ENCODE peak calls at places on chromosomes 11 and 22, in five cellular contexts. P, S, Y, B and F are unnamed samples.

GRCh38 chr11:10261821-10262220 is 32.2 kb downstream of the SBF2 start:
- DNase-seq in P (no peak), S (no peak), Y (peak), B (no peak), F (no peak)

GRCh38 chr11:48020092-48020755 is 39.9 kb downstream of the PTPRJ start:
- DNase-seq in P (peak), S (no peak), Y (no peak), B (no peak), F (no peak)

GRCh38 chr22:42906605-42907338 is 49.7 kb upstream of the ARFGAP3 start:
- DNase-seq in P (no peak), S (no peak), Y (peak), B (no peak), F (no peak)

GRCh38 chr11:67542169-67542568 is 18.9 kb upstream of the CABP2 start:
- DNase-seq in P (no peak), S (no peak), Y (no peak), B (no peak), F (no peak)

GRCh38 chr11:1757861-1758610 is 5.7 kb downstream of the CTSD start:
- DNase-seq in P (no peak), S (no peak), Y (no peak), B (no peak), F (no peak)

GRCh38 chr11:64583296-64584262 is 7.4 kb upstream of the SLC22A12 start:
- DNase-seq in P (no peak), S (no peak), Y (peak), B (no peak), F (no peak)

GRCh38 chr11:68146010-68146540 is 24.9 kb upstream of the CHKA start:
- DNase-seq in P (no peak), S (no peak), Y (no peak), B (no peak), F (peak)

GRCh38 chr22:40289991-40290459 is 56.3 kb upstream of the ADSL start:
- DNase-seq in P (no peak), S (no peak), Y (no peak), B (no peak), F (no peak)

GRCh38 chr11:3194016-3194816 is 24.4 kb downstream of the MRGPRG start:
- DNase-seq in P (no peak), S (no peak), Y (no peak), B (no peak), F (no peak)

GRCh38 chr11:84720706-84721402 is 906.3 kb downstream of the DLG2 start:
- DNase-seq in P (no peak), S (no peak), Y (peak), B (peak), F (peak)

GRCh38 chr11:130536106-130537040 is 87.9 kb downstream of the ADAMTS15 start:
- DNase-seq in P (no peak), S (no peak), Y (peak), B (no peak), F (no peak)

GRCh38 chr22:17120281-17120680 is 879 bp downstream of the TMEM121B start:
- DNase-seq in P (no peak), S (no peak), Y (peak), B (peak), F (peak)

GRCh38 chr22:17077255-17077654 is 7.5 kb upstream of the IL17RA start:
- DNase-seq in P (no peak), S (no peak), Y (peak), B (no peak), F (no peak)

DNA sequence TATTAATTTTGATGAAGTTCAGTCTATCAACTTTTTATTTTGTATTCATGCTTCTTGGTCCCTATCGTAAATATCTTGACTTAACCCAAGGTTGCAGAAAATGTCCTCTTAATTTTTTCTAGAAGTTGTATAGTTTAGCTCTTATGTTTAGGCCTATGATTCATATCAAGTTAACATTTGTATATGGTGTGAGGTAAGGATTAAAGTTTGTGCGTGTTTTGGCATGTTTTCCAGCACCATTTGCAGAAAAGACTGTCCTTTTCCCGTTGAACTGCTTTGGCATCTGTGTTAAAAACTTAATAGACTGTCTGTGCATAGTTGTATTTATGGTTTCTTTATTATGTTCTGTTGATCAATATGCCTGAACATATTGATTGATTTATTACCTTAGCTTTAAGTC is 42.3 kb downstream of the ARHGEF12 start:
- DNase-seq in P (no peak), S (no peak), Y (no peak), B (no peak), F (no peak)
- H2AFZ ChIP-seq in P (no peak), S (no peak), Y (no peak), B (no peak), F (no peak)

GRCh38 chr11:7600205-7600775 is 73.0 kb downstream of the CYB5R2 start:
- DNase-seq in P (no peak), S (peak), Y (peak), B (no peak), F (peak)
- TF ChIP-seq EZH2phosphoT487 in P (no peak), S (no peak), Y (no peak), B (no peak), F (no peak)

GRCh38 chr11:72263363-72263762 is 19.4 kb upstream of the PHOX2A start:
- DNase-seq in P (no peak), S (no peak), Y (peak), B (no peak), F (no peak)
- H2AFZ ChIP-seq in P (no peak), S (no peak), Y (no peak), B (no peak), F (no peak)

DNA sequence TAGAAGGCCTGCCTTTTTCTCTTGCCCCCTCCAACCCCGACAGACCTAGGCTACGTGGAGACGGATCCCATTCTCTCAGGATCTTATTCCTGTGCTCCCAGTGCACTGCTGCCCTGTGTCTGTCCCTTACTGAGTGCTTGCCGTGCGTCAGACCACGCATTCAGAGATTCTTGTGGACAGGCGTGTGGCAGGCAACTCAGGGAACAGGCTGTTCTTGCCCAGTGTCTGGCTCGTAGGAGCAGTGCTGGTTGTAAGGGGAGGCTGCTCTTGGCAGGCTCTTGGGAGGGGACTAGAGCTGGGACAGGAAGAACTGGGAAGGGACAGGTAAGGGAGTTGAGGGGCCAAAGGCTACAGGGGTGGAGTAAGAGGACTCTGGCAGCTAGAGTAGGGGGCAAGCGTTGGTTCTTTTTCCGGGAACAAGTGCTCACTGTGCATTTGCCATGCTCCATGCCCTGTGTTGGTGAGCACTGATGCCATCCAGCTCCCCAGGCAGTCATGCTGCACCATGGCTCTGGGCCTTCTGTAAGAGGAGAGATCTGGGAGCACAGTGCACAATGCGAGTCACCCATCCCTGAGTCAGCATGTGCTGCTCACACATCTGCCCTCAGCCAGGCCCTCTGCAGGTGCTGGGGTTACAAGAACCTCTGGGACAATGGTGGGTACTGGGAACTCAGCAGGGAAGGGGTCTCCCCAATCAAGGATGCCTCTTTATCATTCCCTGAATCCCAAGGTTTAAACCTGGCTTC is 119.1 kb downstream of the TBC1D22A start:
- DNase-seq in P (no peak), S (no peak), Y (peak), B (no peak), F (no peak)
- TF ChIP-seq EZH2phosphoT487 in P (no peak), S (no peak), Y (no peak), B (no peak), F (no peak)

GRCh38 chr22:50118557-50119168 is 28.9 kb downstream of the MOV10L1 start:
- DNase-seq in P (no peak), S (no peak), Y (peak), B (no peak), F (peak)
- H2AFZ ChIP-seq in P (peak), S (no peak), Y (no peak), B (no peak), F (no peak)

GRCh38 chr11:107683807-107684206 is 28.0 kb downstream of the SLN start:
- DNase-seq in P (peak), S (peak), Y (peak), B (no peak), F (no peak)
- TF ChIP-seq EZH2phosphoT487 in P (no peak), S (no peak), Y (no peak), B (no peak), F (no peak)

GRCh38 chr22:23242473-23243001 is 62.2 kb downstream of the BCR start:
- DNase-seq in P (no peak), S (no peak), Y (no peak), B (no peak), F (peak)
- H2AFZ ChIP-seq in P (no peak), S (no peak), Y (no peak), B (no peak), F (no peak)

GRCh38 chr11:102500829-102501228 is 29.7 kb downstream of the MMP7 start:
- DNase-seq in P (no peak), S (no peak), Y (no peak), B (no peak), F (no peak)
- TF ChIP-seq EZH2phosphoT487 in P (no peak), S (no peak), Y (no peak), B (no peak), F (no peak)

GRCh38 chr11:16603890-16604783 is 134.3 kb upstream of the C11orf58 start:
- DNase-seq in P (no peak), S (no peak), Y (peak), B (peak), F (peak)

GRCh38 chr11:16603245-16603644 is 135.2 kb upstream of the C11orf58 start:
- DNase-seq in P (no peak), S (no peak), Y (no peak), B (no peak), F (peak)

GRCh38 chr11:16598032-16598431 is 140.4 kb upstream of the C11orf58 start:
- DNase-seq in P (no peak), S (no peak), Y (no peak), B (no peak), F (no peak)

GRCh38 chr11:16596231-16596630 is 142.2 kb upstream of the C11orf58 start:
- DNase-seq in P (no peak), S (no peak), Y (no peak), B (no peak), F (no peak)

GRCh38 chr11:16598906-16599305 is 139.5 kb upstream of the C11orf58 start:
- DNase-seq in P (no peak), S (no peak), Y (no peak), B (no peak), F (no peak)
- H2AFZ ChIP-seq in P (no peak), S (no peak), Y (no peak), B (no peak), F (no peak)